ENCODE peak calls at places on chromosomes 11 and 22, in four cellular contexts. Y is HCT116; T is left cardiac atrium; N is activated CD8-positive, alpha-beta T cell treated with anti-CD3 and anti-CD28 coated beads for 36 hours. U is an unnamed sample.

GRCh38 chr11:2890466-2891241 is 5.1 kb upstream of the CDKN1C start:
- ATAC-seq in N (no peak), T (peak; percentile 27), Y (peak; percentile 48), U (no peak)

GRCh38 chr11:7610393-7610792 is 62.9 kb downstream of the CYB5R2 start:
- ATAC-seq in T (no peak), N (no peak), Y (no peak), U (no peak)

GRCh38 chr11:45022294-45023064 is 71.8 kb upstream of the TP53I11 start:
- ATAC-seq in N (no peak), Y (peak; percentile 25), T (peak; percentile 51), U (no peak)

GRCh38 chr22:31569126-31569525 is 72.8 kb downstream of the SFI1 start:
- ATAC-seq in N (no peak), Y (no peak), T (no peak), U (no peak)

GRCh38 chr11:114082767-114083181 is 23.3 kb downstream of the ZBTB16 start:
- ATAC-seq in T (peak; percentile 21), N (no peak), Y (no peak), U (no peak)

GRCh38 chr22:29470159-29470855 is 9.7 kb upstream of the NEFH start:
- ATAC-seq in N (peak; percentile 96), Y (peak; percentile 94), T (peak; percentile 91), U (peak; percentile 74)

GRCh38 chr11:44548032-44548695 is 17.3 kb upstream of the CD82 start:
- ATAC-seq in T (no peak), Y (no peak), N (no peak), U (no peak)

GRCh38 chr22:42685941-42686666 is 34.6 kb downstream of the A4GALT start:
- ATAC-seq in N (no peak), T (peak; percentile 42), Y (no peak), U (peak; percentile 21)

GRCh38 chr11:66109294-66109693 is 39.2 kb downstream of the PACS1 start:
- ATAC-seq in N (peak; percentile 48), Y (no peak), T (no peak), U (no peak)

GRCh38 chr11:67592880-67593624 is 9.4 kb downstream of the GSTP1 start:
- ATAC-seq in Y (no peak), T (no peak), N (no peak), U (no peak)

GRCh38 chr11:101019870-101020269 is 109.7 kb downstream of the PGR start:
- ATAC-seq in N (no peak), Y (no peak), T (no peak), U (no peak)

GRCh38 chr11:10588904-10589303 is 20.4 kb upstream of the LYVE1 start:
- ATAC-seq in N (no peak), Y (no peak), T (no peak), U (no peak)

GRCh38 chr22:46731246-46732040 is 6.6 kb downstream of the CERK start:
- ATAC-seq in N (peak; percentile 37), Y (peak; percentile 67), T (peak; percentile 57), U (no peak)

GRCh38 chr11:2688381-2689231 is 11.2 kb downstream of the KCNQ1OT1 start:
- ATAC-seq in Y (no peak), T (no peak), N (no peak), U (no peak)

GRCh38 chr11:8233691-8234424 is 29.8 kb downstream of the LMO1 start:
- ATAC-seq in N (no peak), Y (peak; percentile 46), T (peak; percentile 94), U (no peak)